ENCODE peak calls at places on chromosomes 6 and 20, in nine cellular contexts. X, J, O, K, Y, G, U, Q and C are unnamed samples.

GRCh38 chr20:3934628-3935027 is 45.4 kb downstream of the PANK2 start:
- DNase-seq in X (no peak), J (no peak), O (no peak), K (no peak), Y (no peak), G (no peak), U (no peak), Q (no peak), C (no peak)

GRCh38 chr6:24666097-24666615 is 543 bp downstream of the TDP2 start:
- DNase-seq in X (peak; percentile 37), J (no peak), O (no peak), K (no peak), Y (peak; percentile 37), G (no peak), U (peak; percentile 52), Q (no peak), C (no peak)

GRCh38 chr6:26331809-26332226 is 33.2 kb upstream of the BTN3A2 start:
- DNase-seq in X (no peak), J (no peak), O (peak; percentile 14), K (no peak), Y (no peak), G (no peak), U (no peak), Q (no peak), C (peak; percentile 13)

GRCh38 chr6:166567107-166567506 is 19.4 kb downstream of the RAMACL start:
- DNase-seq in X (no peak), J (no peak), O (no peak), K (no peak), Y (peak; percentile 95), G (no peak), U (no peak), Q (peak; percentile 98), C (peak; percentile 97)

GRCh38 chr6:38695227-38695900 is 7.6 kb downstream of the GLO1 start:
- DNase-seq in X (no peak), J (no peak), O (no peak), K (no peak), Y (no peak), G (no peak), U (no peak), Q (no peak), C (no peak)

GRCh38 chr6:119890470-119890869 is 540.9 kb upstream of the MAN1A1 start:
- DNase-seq in X (no peak), J (no peak), O (no peak), K (no peak), Y (peak; percentile 24), G (no peak), U (peak; percentile 14), Q (peak; percentile 9), C (no peak)

GRCh38 chr6:71079707-71080106 is 122.8 kb upstream of the B3GAT2 start:
- DNase-seq in X (no peak), J (no peak), O (no peak), K (no peak), Y (peak; percentile 28), G (no peak), U (no peak), Q (peak; percentile 49), C (no peak)

GRCh38 chr6:11644071-11644470 is 106.5 kb downstream of the TMEM170B start:
- DNase-seq in X (no peak), J (no peak), O (no peak), K (no peak), Y (no peak), G (no peak), U (no peak), Q (no peak), C (no peak)

GRCh38 chr6:41326092-41326491 is 9.3 kb upstream of the NCR2 start:
- DNase-seq in X (no peak), J (no peak), O (no peak), K (no peak), Y (no peak), G (no peak), U (no peak), Q (no peak), C (no peak)